ENCODE peak calls at places on chromosomes 5 and 9, in ten cellular contexts. One of them, this sample, is unnamed.

GRCh38 chr9:72909428-72909827 is 43.4 kb downstream of the ALDH1A1 start:
- DNase-seq in tibial artery: no peak
- DNase-seq in COR-L47: no peak
- DNase-seq in stimulated activated CD8-positive, alpha-beta memory T cell treated with anti-CD3 and anti-CD28 coated beads, Interleukin-15, amount 100 ng/mL, for 48 hours: no peak
- DNase-seq in GM23338: no peak
- DNase-seq in astrocyte of the cerebellum: no peak
- DNase-seq in A549: no peak
- DNase-seq in GM12892: no peak
- DNase-seq in KBM-7: no peak
- DNase-seq in activated T-cell treated with anti-CD3 and anti-CD28 coated beads, Interleukin-2, amount 50 U/mL, for 72 hours: no peak
- DNase-seq in this sample: no peak

GRCh38 chr5:6106756-6107155 is 271.6 kb downstream of the MED10 start:
- DNase-seq in stimulated activated CD8-positive, alpha-beta memory T cell treated with anti-CD3 and anti-CD28 coated beads, Interleukin-15, amount 100 ng/mL, for 48 hours: no peak
- DNase-seq in KBM-7: no peak
- DNase-seq in COR-L47: no peak
- DNase-seq in GM12892: no peak
- DNase-seq in A549: no peak
- DNase-seq in activated T-cell treated with anti-CD3 and anti-CD28 coated beads, Interleukin-2, amount 50 U/mL, for 72 hours: no peak
- DNase-seq in astrocyte of the cerebellum: no peak
- DNase-seq in GM23338: no peak
- DNase-seq in tibial artery: no peak
- DNase-seq in this sample: no peak

GRCh38 chr5:38060354-38060753 is 198.0 kb upstream of the EGFLAM start:
- DNase-seq in activated T-cell treated with anti-CD3 and anti-CD28 coated beads, Interleukin-2, amount 50 U/mL, for 72 hours: no peak
- DNase-seq in GM23338: no peak
- DNase-seq in GM12892: no peak
- DNase-seq in KBM-7: no peak
- DNase-seq in stimulated activated CD8-positive, alpha-beta memory T cell treated with anti-CD3 and anti-CD28 coated beads, Interleukin-15, amount 100 ng/mL, for 48 hours: no peak
- DNase-seq in COR-L47: no peak
- DNase-seq in A549: no peak
- DNase-seq in tibial artery: no peak
- DNase-seq in astrocyte of the cerebellum: peak; percentile 36
- DNase-seq in this sample: no peak

GRCh38 chr5:171596391-171596878 is 177.0 kb downstream of the FGF18 start:
- DNase-seq in stimulated activated CD8-positive, alpha-beta memory T cell treated with anti-CD3 and anti-CD28 coated beads, Interleukin-15, amount 100 ng/mL, for 48 hours: no peak
- DNase-seq in KBM-7: no peak
- DNase-seq in astrocyte of the cerebellum: peak; percentile 89
- DNase-seq in COR-L47: no peak
- DNase-seq in A549: no peak
- DNase-seq in activated T-cell treated with anti-CD3 and anti-CD28 coated beads, Interleukin-2, amount 50 U/mL, for 72 hours: no peak
- DNase-seq in GM12892: no peak
- DNase-seq in GM23338: peak; percentile 79
- DNase-seq in tibial artery: peak; percentile 93
- DNase-seq in this sample: no peak

GRCh38 chr5:65742565-65743231 is 20.7 kb downstream of the NLN start:
- DNase-seq in tibial artery: no peak
- DNase-seq in A549: peak; percentile 50
- DNase-seq in GM23338: peak; percentile 44
- DNase-seq in stimulated activated CD8-positive, alpha-beta memory T cell treated with anti-CD3 and anti-CD28 coated beads, Interleukin-15, amount 100 ng/mL, for 48 hours: no peak
- DNase-seq in activated T-cell treated with anti-CD3 and anti-CD28 coated beads, Interleukin-2, amount 50 U/mL, for 72 hours: peak; percentile 23
- DNase-seq in GM12892: peak; percentile 9
- DNase-seq in KBM-7: peak; percentile 46
- DNase-seq in astrocyte of the cerebellum: peak; percentile 59
- DNase-seq in COR-L47: no peak
- DNase-seq in this sample: peak; percentile 6

GRCh38 chr5:56814361-56814962 is 887 bp upstream of the MAP3K1 start:
- DNase-seq in GM23338: peak; percentile 60
- DNase-seq in A549: peak; percentile 22
- DNase-seq in tibial artery: peak; percentile 69
- DNase-seq in GM12892: no peak
- DNase-seq in activated T-cell treated with anti-CD3 and anti-CD28 coated beads, Interleukin-2, amount 50 U/mL, for 72 hours: peak; percentile 46
- DNase-seq in KBM-7: peak; percentile 68
- DNase-seq in astrocyte of the cerebellum: no peak
- DNase-seq in stimulated activated CD8-positive, alpha-beta memory T cell treated with anti-CD3 and anti-CD28 coated beads, Interleukin-15, amount 100 ng/mL, for 48 hours: no peak
- DNase-seq in COR-L47: no peak
- DNase-seq in this sample: no peak

GRCh38 chr5:144187699-144188294 is 17.1 kb downstream of the KCTD16 start:
- DNase-seq in GM23338: no peak
- DNase-seq in activated T-cell treated with anti-CD3 and anti-CD28 coated beads, Interleukin-2, amount 50 U/mL, for 72 hours: peak; percentile 71
- DNase-seq in stimulated activated CD8-positive, alpha-beta memory T cell treated with anti-CD3 and anti-CD28 coated beads, Interleukin-15, amount 100 ng/mL, for 48 hours: peak; percentile 46
- DNase-seq in COR-L47: peak; percentile 51
- DNase-seq in A549: peak; percentile 10
- DNase-seq in GM12892: peak; percentile 9
- DNase-seq in KBM-7: peak; percentile 53
- DNase-seq in astrocyte of the cerebellum: peak; percentile 93
- DNase-seq in tibial artery: no peak
- DNase-seq in this sample: peak; percentile 66

GRCh38 chr9:121684381-121685145 is 33.1 kb downstream of the DAB2IP start:
- DNase-seq in astrocyte of the cerebellum: no peak
- DNase-seq in A549: peak; percentile 60
- DNase-seq in stimulated activated CD8-positive, alpha-beta memory T cell treated with anti-CD3 and anti-CD28 coated beads, Interleukin-15, amount 100 ng/mL, for 48 hours: no peak
- DNase-seq in GM12892: peak; percentile 48
- DNase-seq in GM23338: peak; percentile 90
- DNase-seq in KBM-7: peak; percentile 60
- DNase-seq in activated T-cell treated with anti-CD3 and anti-CD28 coated beads, Interleukin-2, amount 50 U/mL, for 72 hours: peak; percentile 39
- DNase-seq in COR-L47: peak; percentile 30
- DNase-seq in tibial artery: no peak
- DNase-seq in this sample: peak; percentile 10

GRCh38 chr5:124634820-124635323 is 111.6 kb downstream of the ZNF608 start:
- DNase-seq in tibial artery: no peak
- DNase-seq in COR-L47: no peak
- DNase-seq in KBM-7: no peak
- DNase-seq in stimulated activated CD8-positive, alpha-beta memory T cell treated with anti-CD3 and anti-CD28 coated beads, Interleukin-15, amount 100 ng/mL, for 48 hours: no peak
- DNase-seq in astrocyte of the cerebellum: no peak
- DNase-seq in A549: no peak
- DNase-seq in activated T-cell treated with anti-CD3 and anti-CD28 coated beads, Interleukin-2, amount 50 U/mL, for 72 hours: no peak
- DNase-seq in GM12892: no peak
- DNase-seq in GM23338: no peak
- DNase-seq in this sample: no peak

GRCh38 chr9:133761641-133762248 is 23.6 kb upstream of the SARDH start:
- DNase-seq in GM12892: no peak
- DNase-seq in COR-L47: no peak
- DNase-seq in KBM-7: no peak
- DNase-seq in stimulated activated CD8-positive, alpha-beta memory T cell treated with anti-CD3 and anti-CD28 coated beads, Interleukin-15, amount 100 ng/mL, for 48 hours: no peak
- DNase-seq in astrocyte of the cerebellum: no peak
- DNase-seq in GM23338: no peak
- DNase-seq in activated T-cell treated with anti-CD3 and anti-CD28 coated beads, Interleukin-2, amount 50 U/mL, for 72 hours: no peak
- DNase-seq in A549: no peak
- DNase-seq in tibial artery: peak; percentile 54
- DNase-seq in this sample: no peak

GRCh38 chr5:105230516-105230915 is 1667.9 kb upstream of the NUDT12 start:
- DNase-seq in GM12892: no peak
- DNase-seq in stimulated activated CD8-positive, alpha-beta memory T cell treated with anti-CD3 and anti-CD28 coated beads, Interleukin-15, amount 100 ng/mL, for 48 hours: no peak
- DNase-seq in activated T-cell treated with anti-CD3 and anti-CD28 coated beads, Interleukin-2, amount 50 U/mL, for 72 hours: no peak
- DNase-seq in tibial artery: no peak
- DNase-seq in GM23338: no peak
- DNase-seq in COR-L47: peak; percentile 44
- DNase-seq in A549: no peak
- DNase-seq in KBM-7: no peak
- DNase-seq in astrocyte of the cerebellum: no peak
- DNase-seq in this sample: no peak

GRCh38 chr5:158175664-158176507 is 316.9 kb upstream of the CLINT1 start:
- DNase-seq in GM23338: no peak
- DNase-seq in COR-L47: no peak
- DNase-seq in stimulated activated CD8-positive, alpha-beta memory T cell treated with anti-CD3 and anti-CD28 coated beads, Interleukin-15, amount 100 ng/mL, for 48 hours: no peak
- DNase-seq in tibial artery: no peak
- DNase-seq in A549: no peak
- DNase-seq in GM12892: no peak
- DNase-seq in KBM-7: no peak
- DNase-seq in activated T-cell treated with anti-CD3 and anti-CD28 coated beads, Interleukin-2, amount 50 U/mL, for 72 hours: no peak
- DNase-seq in astrocyte of the cerebellum: no peak
- DNase-seq in this sample: no peak

GRCh38 chr5:74055446-74056097 is 429.6 kb downstream of the ARHGEF28 start:
- DNase-seq in activated T-cell treated with anti-CD3 and anti-CD28 coated beads, Interleukin-2, amount 50 U/mL, for 72 hours: no peak
- DNase-seq in stimulated activated CD8-positive, alpha-beta memory T cell treated with anti-CD3 and anti-CD28 coated beads, Interleukin-15, amount 100 ng/mL, for 48 hours: no peak
- DNase-seq in A549: no peak
- DNase-seq in KBM-7: no peak
- DNase-seq in COR-L47: peak; percentile 69
- DNase-seq in GM12892: no peak
- DNase-seq in GM23338: no peak
- DNase-seq in tibial artery: no peak
- DNase-seq in astrocyte of the cerebellum: no peak
- DNase-seq in this sample: no peak

GRCh38 chr5:167898361-167899042 is 392.9 kb upstream of the WWC1 start:
- DNase-seq in KBM-7: no peak
- DNase-seq in activated T-cell treated with anti-CD3 and anti-CD28 coated beads, Interleukin-2, amount 50 U/mL, for 72 hours: no peak
- DNase-seq in GM12892: no peak
- DNase-seq in A549: no peak
- DNase-seq in tibial artery: no peak
- DNase-seq in astrocyte of the cerebellum: no peak
- DNase-seq in stimulated activated CD8-positive, alpha-beta memory T cell treated with anti-CD3 and anti-CD28 coated beads, Interleukin-15, amount 100 ng/mL, for 48 hours: no peak
- DNase-seq in COR-L47: no peak
- DNase-seq in GM23338: peak; percentile 47
- DNase-seq in this sample: no peak

GRCh38 chr9:121836382-121836885 is 185.0 kb downstream of the DAB2IP start:
- DNase-seq in GM23338: no peak
- DNase-seq in activated T-cell treated with anti-CD3 and anti-CD28 coated beads, Interleukin-2, amount 50 U/mL, for 72 hours: no peak
- DNase-seq in KBM-7: no peak
- DNase-seq in COR-L47: no peak
- DNase-seq in A549: no peak
- DNase-seq in tibial artery: no peak
- DNase-seq in GM12892: no peak
- DNase-seq in astrocyte of the cerebellum: no peak
- DNase-seq in stimulated activated CD8-positive, alpha-beta memory T cell treated with anti-CD3 and anti-CD28 coated beads, Interleukin-15, amount 100 ng/mL, for 48 hours: no peak
- DNase-seq in this sample: no peak

GRCh38 chr5:146758898-146759297 is 119.7 kb downstream of the PPP2R2B start:
- DNase-seq in COR-L47: no peak
- DNase-seq in tibial artery: no peak
- DNase-seq in astrocyte of the cerebellum: no peak
- DNase-seq in KBM-7: no peak
- DNase-seq in GM12892: no peak
- DNase-seq in stimulated activated CD8-positive, alpha-beta memory T cell treated with anti-CD3 and anti-CD28 coated beads, Interleukin-15, amount 100 ng/mL, for 48 hours: no peak
- DNase-seq in activated T-cell treated with anti-CD3 and anti-CD28 coated beads, Interleukin-2, amount 50 U/mL, for 72 hours: no peak
- DNase-seq in A549: no peak
- DNase-seq in GM23338: no peak
- DNase-seq in this sample: no peak

GRCh38 chr9:93809204-93809940 is 145.8 kb downstream of the BARX1 start:
- DNase-seq in COR-L47: no peak
- DNase-seq in GM23338: no peak
- DNase-seq in KBM-7: no peak
- DNase-seq in tibial artery: no peak
- DNase-seq in GM12892: no peak
- DNase-seq in activated T-cell treated with anti-CD3 and anti-CD28 coated beads, Interleukin-2, amount 50 U/mL, for 72 hours: no peak
- DNase-seq in A549: no peak
- DNase-seq in stimulated activated CD8-positive, alpha-beta memory T cell treated with anti-CD3 and anti-CD28 coated beads, Interleukin-15, amount 100 ng/mL, for 48 hours: no peak
- DNase-seq in astrocyte of the cerebellum: no peak
- DNase-seq in this sample: no peak

GRCh38 chr5:6482735-6483134 is 34.1 kb downstream of the UBE2QL1 start:
- DNase-seq in A549: no peak
- DNase-seq in GM23338: no peak
- DNase-seq in stimulated activated CD8-positive, alpha-beta memory T cell treated with anti-CD3 and anti-CD28 coated beads, Interleukin-15, amount 100 ng/mL, for 48 hours: no peak
- DNase-seq in KBM-7: no peak
- DNase-seq in COR-L47: no peak
- DNase-seq in GM12892: no peak
- DNase-seq in tibial artery: no peak
- DNase-seq in activated T-cell treated with anti-CD3 and anti-CD28 coated beads, Interleukin-2, amount 50 U/mL, for 72 hours: no peak
- DNase-seq in astrocyte of the cerebellum: no peak
- DNase-seq in this sample: peak; percentile 69

GRCh38 chr5:142439208-142439607 is 114.4 kb upstream of the SPRY4 start:
- DNase-seq in GM23338: no peak
- DNase-seq in A549: no peak
- DNase-seq in activated T-cell treated with anti-CD3 and anti-CD28 coated beads, Interleukin-2, amount 50 U/mL, for 72 hours: no peak
- DNase-seq in stimulated activated CD8-positive, alpha-beta memory T cell treated with anti-CD3 and anti-CD28 coated beads, Interleukin-15, amount 100 ng/mL, for 48 hours: no peak
- DNase-seq in GM12892: no peak
- DNase-seq in COR-L47: no peak
- DNase-seq in KBM-7: no peak
- DNase-seq in astrocyte of the cerebellum: no peak
- DNase-seq in tibial artery: no peak
- DNase-seq in this sample: no peak

GRCh38 chr5:134018154-134018985 is 13.6 kb upstream of the VDAC1 start:
- DNase-seq in KBM-7: no peak
- DNase-seq in astrocyte of the cerebellum: no peak
- DNase-seq in A549: peak; percentile 80
- DNase-seq in GM23338: no peak
- DNase-seq in stimulated activated CD8-positive, alpha-beta memory T cell treated with anti-CD3 and anti-CD28 coated beads, Interleukin-15, amount 100 ng/mL, for 48 hours: no peak
- DNase-seq in COR-L47: no peak
- DNase-seq in tibial artery: peak; percentile 23
- DNase-seq in GM12892: no peak
- DNase-seq in activated T-cell treated with anti-CD3 and anti-CD28 coated beads, Interleukin-2, amount 50 U/mL, for 72 hours: no peak
- DNase-seq in this sample: no peak

GRCh38 chr5:15992918-15993317 is 186.7 kb downstream of the MARCHF11 start:
- DNase-seq in KBM-7: no peak
- DNase-seq in activated T-cell treated with anti-CD3 and anti-CD28 coated beads, Interleukin-2, amount 50 U/mL, for 72 hours: no peak
- DNase-seq in astrocyte of the cerebellum: peak; percentile 22
- DNase-seq in tibial artery: no peak
- DNase-seq in GM12892: no peak
- DNase-seq in stimulated activated CD8-positive, alpha-beta memory T cell treated with anti-CD3 and anti-CD28 coated beads, Interleukin-15, amount 100 ng/mL, for 48 hours: no peak
- DNase-seq in A549: no peak
- DNase-seq in GM23338: no peak
- DNase-seq in COR-L47: no peak
- DNase-seq in this sample: no peak

GRCh38 chr5:16784088-16784487 is 152.0 kb downstream of the MYO10 start:
- DNase-seq in GM12892: no peak
- DNase-seq in KBM-7: no peak
- DNase-seq in tibial artery: no peak
- DNase-seq in astrocyte of the cerebellum: peak; percentile 56
- DNase-seq in activated T-cell treated with anti-CD3 and anti-CD28 coated beads, Interleukin-2, amount 50 U/mL, for 72 hours: no peak
- DNase-seq in COR-L47: no peak
- DNase-seq in GM23338: no peak
- DNase-seq in A549: no peak
- DNase-seq in stimulated activated CD8-positive, alpha-beta memory T cell treated with anti-CD3 and anti-CD28 coated beads, Interleukin-15, amount 100 ng/mL, for 48 hours: no peak
- DNase-seq in this sample: no peak

GRCh38 chr9:124329393-124329792 is 71.6 kb downstream of the NEK6 start:
- DNase-seq in stimulated activated CD8-positive, alpha-beta memory T cell treated with anti-CD3 and anti-CD28 coated beads, Interleukin-15, amount 100 ng/mL, for 48 hours: no peak
- DNase-seq in GM23338: no peak
- DNase-seq in astrocyte of the cerebellum: no peak
- DNase-seq in activated T-cell treated with anti-CD3 and anti-CD28 coated beads, Interleukin-2, amount 50 U/mL, for 72 hours: no peak
- DNase-seq in COR-L47: no peak
- DNase-seq in tibial artery: no peak
- DNase-seq in KBM-7: no peak
- DNase-seq in A549: no peak
- DNase-seq in GM12892: no peak
- DNase-seq in this sample: no peak

GRCh38 chr9:98255064-98255577 is 328 bp downstream of the TBC1D2 start:
- DNase-seq in GM12892: no peak
- DNase-seq in stimulated activated CD8-positive, alpha-beta memory T cell treated with anti-CD3 and anti-CD28 coated beads, Interleukin-15, amount 100 ng/mL, for 48 hours: no peak
- DNase-seq in KBM-7: no peak
- DNase-seq in GM23338: peak; percentile 87
- DNase-seq in tibial artery: no peak
- DNase-seq in astrocyte of the cerebellum: peak; percentile 18
- DNase-seq in activated T-cell treated with anti-CD3 and anti-CD28 coated beads, Interleukin-2, amount 50 U/mL, for 72 hours: no peak
- DNase-seq in A549: no peak
- DNase-seq in COR-L47: no peak
- DNase-seq in this sample: no peak